ENCODE peak calls at places on chromosomes 5 and 9, in nine cellular contexts. One of them, this sample, is unnamed.

GRCh38 chr9:18550286-18550685 is 76.3 kb downstream of the ADAMTSL1 start:
- DNase-seq in right cardiac atrium: no peak
- DNase-seq in ovary: no peak
- DNase-seq in OCI-LY7: no peak
- DNase-seq in testis: no peak
- DNase-seq in GM23338: no peak
- DNase-seq in colonic mucosa: no peak
- DNase-seq in heart left ventricle: no peak
- DNase-seq in stomach: no peak
- DNase-seq in this sample: no peak

GRCh38 chr5:103139264-103139865 is 19.3 kb downstream of the PPIP5K2 start:
- DNase-seq in stomach: peak; percentile 82
- DNase-seq in colonic mucosa: peak; percentile 87
- DNase-seq in OCI-LY7: peak; percentile 79
- DNase-seq in ovary: peak; percentile 53
- DNase-seq in testis: peak; percentile 90
- DNase-seq in right cardiac atrium: peak; percentile 80
- DNase-seq in heart left ventricle: no peak
- DNase-seq in GM23338: peak; percentile 86
- DNase-seq in this sample: peak; percentile 83

GRCh38 chr9:90307177-90307833 is 335.3 kb downstream of the DIRAS2 start:
- DNase-seq in testis: no peak
- DNase-seq in stomach: no peak
- DNase-seq in OCI-LY7: no peak
- DNase-seq in heart left ventricle: no peak
- DNase-seq in GM23338: no peak
- DNase-seq in ovary: no peak
- DNase-seq in colonic mucosa: no peak
- DNase-seq in right cardiac atrium: no peak
- DNase-seq in this sample: peak; percentile 82

GRCh38 chr5:171907731-171908343 is 98.6 kb downstream of the FBXW11 start:
- DNase-seq in ovary: no peak
- DNase-seq in testis: peak; percentile 59
- DNase-seq in right cardiac atrium: no peak
- DNase-seq in OCI-LY7: peak; percentile 68
- DNase-seq in heart left ventricle: no peak
- DNase-seq in colonic mucosa: peak; percentile 47
- DNase-seq in GM23338: peak; percentile 84
- DNase-seq in stomach: peak; percentile 34
- DNase-seq in this sample: peak; percentile 62

GRCh38 chr9:21030389-21031035 is 928 bp downstream of the HACD4 start:
- DNase-seq in heart left ventricle: no peak
- DNase-seq in right cardiac atrium: no peak
- DNase-seq in OCI-LY7: no peak
- DNase-seq in ovary: no peak
- DNase-seq in colonic mucosa: no peak
- DNase-seq in stomach: no peak
- DNase-seq in testis: no peak
- DNase-seq in GM23338: peak; percentile 39
- DNase-seq in this sample: no peak

GRCh38 chr5:109753279-109753678 is 63.6 kb downstream of the MAN2A1 start:
- DNase-seq in right cardiac atrium: no peak
- DNase-seq in colonic mucosa: no peak
- DNase-seq in GM23338: no peak
- DNase-seq in stomach: no peak
- DNase-seq in heart left ventricle: no peak
- DNase-seq in testis: no peak
- DNase-seq in OCI-LY7: no peak
- DNase-seq in ovary: no peak
- DNase-seq in this sample: no peak

GRCh38 chr9:124870723-124871122 is 8.8 kb downstream of the ARPC5L start:
- DNase-seq in stomach: no peak
- DNase-seq in OCI-LY7: no peak
- DNase-seq in heart left ventricle: peak; percentile 20
- DNase-seq in ovary: no peak
- DNase-seq in GM23338: no peak
- DNase-seq in right cardiac atrium: no peak
- DNase-seq in colonic mucosa: no peak
- DNase-seq in testis: no peak
- DNase-seq in this sample: no peak

GRCh38 chr5:477247-477646 is 34.3 kb downstream of the EXOC3 start:
- DNase-seq in stomach: no peak
- DNase-seq in testis: no peak
- DNase-seq in right cardiac atrium: peak; percentile 46
- DNase-seq in heart left ventricle: peak; percentile 53
- DNase-seq in colonic mucosa: no peak
- DNase-seq in OCI-LY7: no peak
- DNase-seq in GM23338: no peak
- DNase-seq in ovary: no peak
- DNase-seq in this sample: no peak

GRCh38 chr9:74413876-74414275 is 83.3 kb upstream of the RORB start:
- DNase-seq in stomach: no peak
- DNase-seq in right cardiac atrium: no peak
- DNase-seq in testis: no peak
- DNase-seq in OCI-LY7: no peak
- DNase-seq in heart left ventricle: no peak
- DNase-seq in ovary: no peak
- DNase-seq in GM23338: no peak
- DNase-seq in colonic mucosa: no peak
- DNase-seq in this sample: no peak

GRCh38 chr9:130352081-130352480 is 86.5 kb downstream of the HMCN2 start:
- DNase-seq in right cardiac atrium: no peak
- DNase-seq in colonic mucosa: peak; percentile 63
- DNase-seq in ovary: no peak
- DNase-seq in OCI-LY7: no peak
- DNase-seq in heart left ventricle: no peak
- DNase-seq in testis: no peak
- DNase-seq in stomach: no peak
- DNase-seq in GM23338: no peak
- DNase-seq in this sample: no peak

GRCh38 chr9:35518212-35518917 is 28.5 kb downstream of the RUSC2 start:
- DNase-seq in GM23338: peak; percentile 91
- DNase-seq in OCI-LY7: no peak
- DNase-seq in testis: no peak
- DNase-seq in colonic mucosa: no peak
- DNase-seq in stomach: peak; percentile 42
- DNase-seq in heart left ventricle: no peak
- DNase-seq in right cardiac atrium: no peak
- DNase-seq in ovary: no peak
- DNase-seq in this sample: no peak

GRCh38 chr9:126723807-126724172 is 81.0 kb upstream of the ZBTB43 start:
- DNase-seq in ovary: no peak
- DNase-seq in stomach: no peak
- DNase-seq in heart left ventricle: no peak
- DNase-seq in right cardiac atrium: no peak
- DNase-seq in testis: no peak
- DNase-seq in OCI-LY7: peak; percentile 9
- DNase-seq in GM23338: peak; percentile 86
- DNase-seq in colonic mucosa: no peak
- DNase-seq in this sample: peak; percentile 34

GRCh38 chr5:73437126-73438047 is 11.2 kb downstream of the FOXD1 start:
- DNase-seq in OCI-LY7: no peak
- DNase-seq in ovary: no peak
- DNase-seq in heart left ventricle: no peak
- DNase-seq in colonic mucosa: peak; percentile 61
- DNase-seq in right cardiac atrium: no peak
- DNase-seq in testis: no peak
- DNase-seq in GM23338: peak; percentile 82
- DNase-seq in stomach: no peak
- DNase-seq in this sample: peak; percentile 65

GRCh38 chr9:29830815-29831214 is 2257.5 kb upstream of the C9orf72 start:
- DNase-seq in OCI-LY7: no peak
- DNase-seq in GM23338: peak; percentile 84
- DNase-seq in stomach: no peak
- DNase-seq in ovary: no peak
- DNase-seq in colonic mucosa: peak; percentile 52
- DNase-seq in heart left ventricle: no peak
- DNase-seq in right cardiac atrium: no peak
- DNase-seq in testis: peak; percentile 76
- DNase-seq in this sample: peak; percentile 73

GRCh38 chr5:174750720-174751119 is 26.3 kb downstream of the MSX2 start:
- DNase-seq in testis: no peak
- DNase-seq in colonic mucosa: no peak
- DNase-seq in right cardiac atrium: no peak
- DNase-seq in ovary: no peak
- DNase-seq in heart left ventricle: no peak
- DNase-seq in OCI-LY7: no peak
- DNase-seq in stomach: no peak
- DNase-seq in GM23338: no peak
- DNase-seq in this sample: no peak

GRCh38 chr5:174751154-174751990 is 27.0 kb downstream of the MSX2 start:
- DNase-seq in heart left ventricle: no peak
- DNase-seq in right cardiac atrium: no peak
- DNase-seq in ovary: no peak
- DNase-seq in OCI-LY7: no peak
- DNase-seq in stomach: no peak
- DNase-seq in colonic mucosa: no peak
- DNase-seq in testis: peak; percentile 56
- DNase-seq in GM23338: peak; percentile 81
- DNase-seq in this sample: peak; percentile 31

GRCh38 chr5:174755103-174755502 is 30.7 kb downstream of the MSX2 start:
- DNase-seq in ovary: no peak
- DNase-seq in colonic mucosa: no peak
- DNase-seq in stomach: no peak
- DNase-seq in GM23338: no peak
- DNase-seq in right cardiac atrium: no peak
- DNase-seq in OCI-LY7: no peak
- DNase-seq in heart left ventricle: no peak
- DNase-seq in testis: no peak
- DNase-seq in this sample: no peak

DNA sequence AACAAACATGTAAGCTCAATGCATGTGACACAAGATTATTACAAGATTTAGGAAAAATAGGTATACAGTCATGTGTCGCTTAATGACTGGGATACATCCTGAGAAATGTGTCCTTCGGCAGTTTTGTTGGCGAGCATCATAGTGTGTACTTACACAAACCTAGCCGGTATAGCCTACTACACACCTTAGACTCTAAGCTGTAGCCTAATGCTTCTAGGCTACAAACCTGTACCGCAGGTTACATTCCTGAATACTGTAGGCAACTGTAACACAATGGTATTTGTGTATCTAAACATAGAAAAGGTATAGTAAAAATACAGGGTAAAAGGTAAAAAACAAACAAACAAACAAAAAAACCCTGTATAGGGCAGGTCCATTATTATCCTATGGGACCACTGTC is 27.7 kb downstream of the MSX2 start:
- DNase-seq in ovary: no peak
- DNase-seq in heart left ventricle: no peak
- DNase-seq in stomach: no peak
- DNase-seq in GM23338: no peak
- DNase-seq in colonic mucosa: no peak
- DNase-seq in OCI-LY7: no peak
- DNase-seq in right cardiac atrium: no peak
- DNase-seq in testis: no peak
- DNase-seq in this sample: no peak
- H3K4me3 ChIP-seq in ovary: no peak overlapping the region
- H3K4me3 ChIP-seq in heart left ventricle: no peak overlapping the region
- H3K4me3 ChIP-seq in stomach: no peak overlapping the region
- H3K4me3 ChIP-seq in GM23338: peak overlapping the region; percentile 80
- H3K4me3 ChIP-seq in colonic mucosa: no peak overlapping the region
- H3K4me3 ChIP-seq in OCI-LY7: no peak overlapping the region
- H3K4me3 ChIP-seq in right cardiac atrium: peak overlapping the region; percentile 42
- H3K4me3 ChIP-seq in testis: no peak overlapping the region
- H3K4me3 ChIP-seq in this sample: no peak overlapping the region

DNA sequence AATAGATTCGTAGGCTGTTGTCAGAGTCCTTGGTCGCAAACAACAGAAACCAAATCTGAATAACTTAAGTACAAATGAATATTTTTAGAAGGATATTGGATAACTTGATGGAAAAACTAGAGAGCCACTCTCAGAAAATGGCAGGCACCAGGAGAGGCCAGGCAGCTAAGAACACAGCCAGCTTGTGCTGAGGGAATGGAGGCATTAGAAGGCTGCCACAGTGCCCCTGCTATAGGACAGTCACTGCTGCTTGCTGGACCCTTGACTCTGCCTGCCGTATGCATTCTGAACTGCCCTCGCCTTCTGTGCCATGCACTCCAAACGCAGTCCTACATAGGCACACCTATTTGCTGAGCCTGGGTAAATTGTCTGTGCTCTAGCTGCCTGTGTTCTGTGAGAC is 78.6 kb downstream of the MAST4 start:
- DNase-seq in colonic mucosa: no peak
- DNase-seq in ovary: no peak
- DNase-seq in stomach: no peak
- DNase-seq in OCI-LY7: no peak
- DNase-seq in GM23338: no peak
- DNase-seq in heart left ventricle: no peak
- DNase-seq in testis: no peak
- DNase-seq in right cardiac atrium: no peak
- DNase-seq in this sample: no peak
- H3K4me1 ChIP-seq in colonic mucosa: no peaks in the 10 kb centered on the region
- H3K4me1 ChIP-seq in ovary: peaks cover 3% of the 10 kb centered on the region
- H3K4me1 ChIP-seq in stomach: no peaks in the 10 kb centered on the region
- H3K4me1 ChIP-seq in OCI-LY7: no peaks in the 10 kb centered on the region
- H3K4me1 ChIP-seq in GM23338: peaks cover 9% of the 10 kb centered on the region
- H3K4me1 ChIP-seq in heart left ventricle: no peaks in the 10 kb centered on the region
- H3K4me1 ChIP-seq in testis: no peaks in the 10 kb centered on the region
- H3K4me1 ChIP-seq in right cardiac atrium: peaks cover 5% of the 10 kb centered on the region
- H3K4me1 ChIP-seq in this sample: no peaks in the 10 kb centered on the region

GRCh38 chr5:179816401-179817070 is 4.2 kb upstream of the SQSTM1 start:
- DNase-seq in testis: no peak
- DNase-seq in ovary: peak; percentile 35
- DNase-seq in heart left ventricle: peak; percentile 61
- DNase-seq in OCI-LY7: no peak
- DNase-seq in GM23338: peak; percentile 74
- DNase-seq in colonic mucosa: peak; percentile 43
- DNase-seq in stomach: no peak
- DNase-seq in right cardiac atrium: peak; percentile 72
- DNase-seq in this sample: no peak
- H3K4me3 ChIP-seq in testis: peak overlapping the region; percentile 36
- H3K4me3 ChIP-seq in ovary: peak overlapping the region; percentile 40
- H3K4me3 ChIP-seq in heart left ventricle: peak overlapping the region; percentile 63
- H3K4me3 ChIP-seq in OCI-LY7: no peak overlapping the region
- H3K4me3 ChIP-seq in GM23338: peak overlapping the region; percentile 57
- H3K4me3 ChIP-seq in colonic mucosa: peak overlapping the region; percentile 42
- H3K4me3 ChIP-seq in stomach: peak overlapping the region; percentile 55
- H3K4me3 ChIP-seq in right cardiac atrium: peak overlapping the region; percentile 50
- H3K4me3 ChIP-seq in this sample: peak overlapping the region; percentile 32

DNA sequence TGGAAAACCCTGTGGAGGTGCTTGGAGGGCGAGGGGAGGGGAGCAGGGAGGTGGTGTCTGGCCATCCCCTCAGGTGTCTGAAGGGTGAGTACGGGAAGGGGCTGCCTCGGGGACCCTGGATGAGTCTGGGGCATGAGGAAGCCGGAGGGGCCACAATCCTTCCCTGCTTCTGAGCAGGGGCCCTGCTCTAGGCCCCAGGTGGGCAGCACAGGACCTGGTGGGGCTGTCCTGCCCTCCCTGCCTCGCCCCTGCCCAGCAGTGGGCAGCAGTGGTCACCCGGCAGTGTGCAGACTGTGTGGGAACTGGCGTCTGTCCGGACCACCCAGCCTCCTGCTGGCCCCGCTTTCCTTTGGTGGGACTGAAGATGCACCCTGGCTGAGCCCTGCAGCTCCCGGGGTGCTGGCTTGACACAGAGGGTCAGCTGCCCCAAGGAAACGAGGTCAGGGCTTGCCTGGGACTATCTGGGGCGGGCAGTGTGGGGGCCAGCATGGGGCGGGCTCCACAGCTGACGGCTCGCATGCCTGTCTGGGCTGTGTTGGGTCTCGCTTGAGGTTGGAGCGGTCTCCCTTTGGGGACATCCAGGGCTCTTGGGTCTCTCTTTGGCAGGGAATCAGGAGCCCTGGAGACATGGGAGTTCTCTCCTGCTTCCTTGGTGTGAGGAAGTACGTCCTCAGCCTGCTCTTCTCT is 26.1 kb downstream of the RXRA start:
- DNase-seq in GM23338: no peak
- DNase-seq in right cardiac atrium: no peak
- DNase-seq in stomach: no peak
- DNase-seq in colonic mucosa: no peak
- DNase-seq in testis: no peak
- DNase-seq in ovary: no peak
- DNase-seq in heart left ventricle: no peak
- DNase-seq in OCI-LY7: no peak
- DNase-seq in this sample: no peak
- H3K4me1 ChIP-seq in GM23338: no peaks in the 10 kb centered on the region
- H3K4me1 ChIP-seq in right cardiac atrium: peaks cover 17% of the 10 kb centered on the region
- H3K4me1 ChIP-seq in stomach: peaks cover 95% of the 10 kb centered on the region
- H3K4me1 ChIP-seq in colonic mucosa: peaks cover 27% of the 10 kb centered on the region
- H3K4me1 ChIP-seq in testis: peaks cover 31% of the 10 kb centered on the region
- H3K4me1 ChIP-seq in ovary: peaks cover 40% of the 10 kb centered on the region
- H3K4me1 ChIP-seq in heart left ventricle: peaks cover 93% of the 10 kb centered on the region
- H3K4me1 ChIP-seq in OCI-LY7: no peaks in the 10 kb centered on the region
- H3K4me1 ChIP-seq in this sample: peaks cover 47% of the 10 kb centered on the region

This sample was measured in BE2C.